ENCODE peak calls at places on chromosomes 7 and 10, in six cellular contexts. P is EL, X is foreskin keratinocyte, Q is ELF-1, I is COR-L47, U is tibial artery. B is an unnamed sample.

GRCh38 chr10:129580010-129580409 is 113.0 kb downstream of the MGMT start:
- DNase-seq in P (no peak), Q (no peak), I (no peak), U (no peak), X (no peak), B (no peak)

GRCh38 chr7:131241381-131241780 is 86.3 kb upstream of the MKLN1 start:
- DNase-seq in I (no peak), P (no peak), Q (no peak), X (no peak), U (no peak), B (no peak)

GRCh38 chr10:17007381-17007780 is 122.2 kb downstream of the CUBN start:
- DNase-seq in I (no peak), P (no peak), X (no peak), U (no peak), Q (no peak), B (no peak)

GRCh38 chr10:119424591-119424975 is 117.9 kb downstream of the RGS10 start:
- DNase-seq in Q (no peak), U (no peak), I (no peak), P (no peak), X (no peak), B (no peak)

GRCh38 chr10:51895209-51895608 is 195.8 kb upstream of the CSTF2T start:
- DNase-seq in Q (no peak), P (peak; percentile 12), X (peak; percentile 86), I (no peak), U (peak; percentile 80), B (peak; percentile 24)

GRCh38 chr7:23418046-23418445 is 52.2 kb downstream of the IGF2BP3 start:
- DNase-seq in X (peak; percentile 51), Q (no peak), U (no peak), I (no peak), P (peak; percentile 41), B (no peak)

GRCh38 chr10:86972613-86973380 is 4.5 kb downstream of the ADIRF start:
- DNase-seq in P (no peak), X (no peak), Q (no peak), I (no peak), U (no peak), B (no peak)

GRCh38 chr10:12699258-12699700 is 302.2 kb downstream of the CCDC3 start:
- DNase-seq in I (no peak), P (no peak), X (no peak), Q (no peak), U (no peak), B (no peak)

GRCh38 chr7:2959343-2959680 is 84.4 kb downstream of the CARD11 start:
- DNase-seq in Q (no peak), X (no peak), I (no peak), U (no peak), P (no peak), B (no peak)

GRCh38 chr10:105840288-105840770 is 1199.2 kb downstream of the SORCS3 start:
- DNase-seq in P (peak; percentile 10), U (no peak), Q (no peak), I (no peak), X (no peak), B (no peak)

GRCh38 chr10:100267237-100268104 is at the start of gene CWF19L1:
- DNase-seq in X (peak; percentile 79), I (peak; percentile 46), P (peak; percentile 84), Q (peak; percentile 93), U (peak; percentile 81), B (peak; percentile 88)

GRCh38 chr7:158164101-158165095 is 423.2 kb downstream of the PTPRN2 start:
- DNase-seq in Q (peak; percentile 75), X (no peak), P (no peak), U (no peak), I (peak; percentile 83), B (no peak)

GRCh38 chr7:5393748-5394147 is 29.9 kb downstream of the TNRC18 start:
- DNase-seq in U (no peak), P (no peak), X (no peak), Q (no peak), I (no peak), B (no peak)

GRCh38 chr7:81244213-81244612 is 325.4 kb upstream of the SEMA3C start:
- DNase-seq in I (no peak), X (peak; percentile 31), U (no peak), Q (no peak), P (peak; percentile 4), B (peak; percentile 20)

GRCh38 chr7:32108651-32109050 is 38.4 kb upstream of the PDE1C start:
- DNase-seq in P (no peak), I (no peak), Q (no peak), X (peak; percentile 37), U (no peak), B (peak; percentile 42)

GRCh38 chr10:93413252-93413689 is 68.9 kb downstream of the MYOF start:
- DNase-seq in P (no peak), U (no peak), I (no peak), Q (no peak), X (peak; percentile 84), B (no peak)

GRCh38 chr7:47775238-47775637 is 173.0 kb downstream of the PKD1L1 start:
- DNase-seq in X (no peak), Q (no peak), I (no peak), U (no peak), P (no peak), B (no peak)

GRCh38 chr10:5666324-5667220 is at the start of gene ASB13:
- DNase-seq in P (peak; percentile 54), Q (peak; percentile 67), U (peak; percentile 54), I (peak; percentile 16), X (peak; percentile 12), B (peak; percentile 53)

GRCh38 chr10:72784551-72785421 is 92.8 kb downstream of the MCU start:
- DNase-seq in I (no peak), P (peak; percentile 89), U (peak; percentile 27), Q (peak; percentile 53), X (peak; percentile 92), B (peak; percentile 84)

GRCh38 chr10:130777507-130778165 is 533.9 kb downstream of the TCERG1L start:
- DNase-seq in X (no peak), Q (no peak), P (no peak), I (no peak), U (no peak), B (no peak)

GRCh38 chr7:17654940-17655339 is 285.4 kb downstream of the SNX13 start:
- DNase-seq in U (no peak), Q (no peak), P (peak; percentile 55), X (peak; percentile 73), I (no peak), B (no peak)

GRCh38 chr7:137950967-137951366 is 50.9 kb downstream of the CREB3L2 start:
- DNase-seq in P (no peak), I (no peak), U (no peak), Q (no peak), X (no peak), B (no peak)

GRCh38 chr7:129169171-129169643 is 19.2 kb upstream of the SMO start:
- DNase-seq in X (no peak), Q (peak; percentile 76), P (peak; percentile 33), I (no peak), U (no peak), B (peak; percentile 20)

GRCh38 chr10:129507216-129507615 is 40.2 kb downstream of the MGMT start:
- DNase-seq in X (no peak), Q (no peak), P (no peak), U (no peak), I (no peak), B (no peak)

GRCh38 chr10:86091216-86091615 is 275.4 kb downstream of the GRID1 start:
- DNase-seq in X (no peak), I (no peak), Q (peak; percentile 37), U (no peak), P (no peak), B (no peak)

GRCh38 chr7:111752022-111752582 is 189.8 kb upstream of the IMMP2L start:
- DNase-seq in X (peak; percentile 28), U (no peak), I (peak; percentile 49), P (peak; percentile 63), Q (peak; percentile 86), B (peak; percentile 63)

GRCh38 chr10:86314616-86315520 is 51.7 kb downstream of the GRID1 start:
- DNase-seq in Q (no peak), I (no peak), P (no peak), U (no peak), X (no peak), B (no peak)

GRCh38 chr7:36945612-36946400 is 221.5 kb upstream of the AOAH start:
- DNase-seq in X (no peak), U (no peak), P (no peak), Q (no peak), I (peak; percentile 83), B (no peak)

GRCh38 chr7:123242467-123243097 is 42.8 kb upstream of the SLC13A1 start:
- DNase-seq in U (no peak), Q (no peak), X (peak; percentile 6), I (peak; percentile 51), P (no peak), B (no peak)